ENCODE peak calls at places on chromosomes 6 and 20, in six cellular contexts. Z, O, X, Y, D and H are unnamed samples.

GRCh38 chr6:71197770-71198169 is 90.8 kb upstream of the OGFRL1 start:
- DNase-seq in Z (no peak), O (peak), X (no peak), Y (no peak), D (no peak), H (peak)

GRCh38 chr6:157648561-157648960 is 174.5 kb upstream of the SNX9 start:
- DNase-seq in Z (no peak), O (no peak), X (no peak), Y (no peak), D (no peak), H (no peak)

GRCh38 chr20:11895832-11896484 is 21.7 kb upstream of the BTBD3 start:
- DNase-seq in Z (no peak), O (peak), X (no peak), Y (no peak), D (no peak), H (no peak)

GRCh38 chr6:34018026-34018425 is 127.9 kb downstream of the GRM4 start:
- DNase-seq in Z (no peak), O (no peak), X (no peak), Y (no peak), D (no peak), H (no peak)

GRCh38 chr6:135474362-135474761 is 23.2 kb downstream of the AHI1 start:
- DNase-seq in Z (no peak), O (no peak), X (no peak), Y (no peak), D (no peak), H (no peak)

GRCh38 chr6:116265081-116265829 is 11.4 kb upstream of the TSPYL4 start:
- DNase-seq in Z (peak), O (peak), X (no peak), Y (no peak), D (no peak), H (no peak)

GRCh38 chr20:52975024-52975732 is 3.0 kb downstream of the TSHZ2 start:
- DNase-seq in Z (no peak), O (no peak), X (no peak), Y (no peak), D (no peak), H (no peak)

GRCh38 chr6:69038841-69039240 is 403.8 kb downstream of the ADGRB3 start:
- DNase-seq in Z (no peak), O (no peak), X (no peak), Y (no peak), D (no peak), H (no peak)

GRCh38 chr20:1319462-1319861 is 9.5 kb downstream of the SDCBP2 start:
- DNase-seq in Z (no peak), O (no peak), X (no peak), Y (no peak), D (no peak), H (no peak)

GRCh38 chr20:25067102-25067987 is 9.4 kb upstream of the ACSS1 start:
- DNase-seq in Z (no peak), O (no peak), X (no peak), Y (peak), D (no peak), H (no peak)

GRCh38 chr6:18392346-18392877 is 5.3 kb downstream of the RNF144B start:
- DNase-seq in Z (no peak), O (no peak), X (no peak), Y (no peak), D (no peak), H (no peak)

GRCh38 chr6:89411269-89412070 is 603 bp downstream of the RRAGD start:
- DNase-seq in Z (peak), O (peak), X (peak), Y (peak), D (peak), H (no peak)

GRCh38 chr6:111957623-111958315 is 84.5 kb upstream of the FYN start:
- DNase-seq in Z (no peak), O (no peak), X (no peak), Y (no peak), D (peak), H (no peak)

DNA sequence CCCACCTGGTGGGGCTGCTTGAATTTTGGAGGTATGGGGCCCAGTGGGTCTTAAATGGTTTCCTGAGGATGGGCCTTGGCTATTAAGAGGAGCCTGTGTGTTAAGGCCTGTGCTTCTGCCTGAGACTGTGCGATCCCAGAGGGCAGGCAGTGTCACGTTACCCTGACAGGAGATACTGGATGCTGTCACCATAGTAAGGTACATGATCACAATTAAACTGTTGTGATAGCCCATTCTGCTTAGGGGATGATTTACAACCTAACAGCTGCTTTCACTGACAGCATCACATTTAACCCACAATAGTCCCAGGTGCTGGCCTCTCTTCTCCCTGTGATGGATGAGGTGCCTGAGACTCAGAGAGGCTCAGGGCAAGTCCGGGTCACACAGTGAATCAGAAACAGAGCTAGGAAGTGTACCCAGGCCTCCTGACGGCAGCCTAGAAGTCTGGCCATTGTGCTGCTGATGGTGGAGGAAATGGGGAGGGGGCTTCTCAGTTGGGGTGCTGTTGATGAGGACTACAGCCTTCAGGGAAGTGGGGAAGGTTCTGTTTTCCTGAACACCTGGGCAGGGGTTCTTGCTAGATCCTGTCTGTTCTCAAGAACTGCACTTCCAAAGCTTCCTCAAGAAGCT is 97.3 kb downstream of the MDGA1 start:
- DNase-seq in Z (no peak), O (no peak), X (no peak), Y (no peak), D (no peak), H (no peak)
- H3K4me3 ChIP-seq in Z (no peak), O (no peak), X (no peak), Y (no peak), D (no peak), H (no peak)

DNA sequence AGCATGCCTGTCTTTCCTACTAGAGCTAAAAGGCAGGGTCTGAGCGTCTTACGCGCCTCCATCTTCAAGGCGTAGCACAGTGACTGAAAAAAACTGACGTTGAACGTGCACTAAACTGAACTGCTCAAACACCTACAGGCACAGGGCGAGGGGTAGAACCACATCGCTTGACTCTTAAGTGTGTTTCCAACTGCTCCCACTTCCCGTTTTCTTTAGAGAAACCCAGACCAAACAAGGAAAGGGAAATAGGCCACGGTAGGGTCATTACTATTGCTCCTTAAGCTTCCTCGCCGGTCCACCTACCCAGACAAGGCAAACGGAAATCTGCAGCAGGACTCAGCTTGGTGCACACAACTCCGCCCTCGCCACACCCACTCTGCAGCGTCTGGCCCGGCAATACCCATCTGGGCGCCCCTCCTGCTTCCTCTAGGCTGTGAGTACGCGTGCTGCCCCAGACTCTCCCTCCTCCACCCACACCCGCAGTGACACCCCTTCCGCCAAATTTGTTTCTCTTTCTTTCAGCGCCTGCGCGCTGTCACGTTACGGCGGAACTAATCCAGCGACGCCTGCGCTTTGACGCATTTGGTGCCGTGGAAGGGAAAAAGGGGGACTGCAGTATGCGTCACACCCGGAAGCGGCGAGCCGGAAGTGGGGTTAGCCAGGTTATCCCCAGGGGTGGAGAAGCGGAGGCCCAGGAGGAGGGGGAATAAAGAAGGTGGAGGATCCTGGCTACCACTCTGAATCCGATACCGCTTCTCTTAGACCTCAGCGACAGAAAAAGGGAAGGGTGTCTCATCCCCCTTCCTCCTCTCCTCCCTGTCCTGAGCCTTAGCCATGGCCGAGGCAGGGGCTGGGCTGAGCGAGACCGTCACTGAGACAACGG is at the start of gene PPP1R11:
- DNase-seq in Z (peak), O (peak), X (peak), Y (peak), D (peak), H (peak)
- TF ChIP-seq CTCF in Z (no peak), O (no peak), X (no peak), Y (no peak), D (no peak), H (no peak)

DNA sequence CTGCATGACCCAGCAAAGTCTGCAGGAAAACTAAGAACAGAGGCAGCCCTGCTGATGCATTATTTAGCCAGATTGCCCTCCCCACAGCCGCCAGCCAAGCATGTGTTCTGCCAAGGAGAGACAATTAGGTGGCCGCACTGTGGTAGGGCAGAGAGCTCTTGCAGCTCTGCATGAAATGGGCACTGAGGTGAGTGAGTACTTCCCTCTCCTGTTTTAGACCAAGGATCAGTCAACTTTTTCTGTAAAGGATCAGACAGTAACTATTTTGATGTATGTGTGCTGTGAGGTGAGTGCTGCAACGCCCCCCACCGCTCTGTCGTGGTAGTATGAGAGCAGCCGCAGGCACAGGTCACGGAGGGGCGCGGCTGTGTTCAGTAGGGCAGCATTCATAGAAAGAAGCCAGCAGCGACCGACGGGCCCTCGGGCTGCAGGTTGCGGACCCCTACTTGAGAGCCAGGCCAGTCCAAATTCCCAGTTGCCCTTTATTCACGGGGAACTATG is 23.8 kb upstream of the FAM50B start:
- DNase-seq in Z (peak), O (peak), X (no peak), Y (no peak), D (peak), H (no peak)
- H3K4me3 ChIP-seq in Z (peak), O (peak), X (no peak), Y (no peak), D (no peak), H (peak)

GRCh38 chr20:36481380-36482043 is 59.8 kb upstream of the MYL9 start:
- DNase-seq in Z (no peak), O (no peak), X (no peak), Y (no peak), D (no peak), H (no peak)
- TF ChIP-seq CTCF in Z (no peak), O (no peak), X (no peak), Y (no peak), D (peak), H (peak)

GRCh38 chr6:99611148-99611547 is 4.5 kb downstream of the PRDM13 start:
- DNase-seq in Z (no peak), O (no peak), X (no peak), Y (no peak), D (peak), H (no peak)
- H3K4me3 ChIP-seq in Z (no peak), O (no peak), X (no peak), Y (no peak), D (no peak), H (no peak)

GRCh38 chr6:25138024-25138696 is 141.0 kb upstream of the CARMIL1 start:
- DNase-seq in Z (peak), O (peak), X (peak), Y (peak), D (no peak), H (no peak)
- TF ChIP-seq CTCF in Z (peak), O (peak), X (no peak), Y (peak), D (no peak), H (peak)

GRCh38 chr6:131250121-131250520 is 114.9 kb downstream of the AKAP7 start:
- DNase-seq in Z (peak), O (peak), X (peak), Y (peak), D (peak), H (peak)

GRCh38 chr6:131244942-131245341 is 109.7 kb downstream of the AKAP7 start:
- DNase-seq in Z (no peak), O (no peak), X (no peak), Y (no peak), D (no peak), H (no peak)
- H3K4me3 ChIP-seq in Z (no peak), O (no peak), X (no peak), Y (no peak), D (no peak), H (no peak)

GRCh38 chr6:72554761-72555221 is 67.1 kb upstream of the KCNQ5 start:
- DNase-seq in Z (no peak), O (no peak), X (no peak), Y (no peak), D (no peak), H (no peak)
- TF ChIP-seq CTCF in Z (no peak), O (no peak), X (no peak), Y (no peak), D (no peak), H (no peak)

GRCh38 chr6:136923116-136923953 is 1.2 kb downstream of the SLC35D3 start:
- DNase-seq in Z (no peak), O (peak), X (no peak), Y (no peak), D (peak), H (no peak)

GRCh38 chr6:136920858-136921520 is 1.1 kb upstream of the SLC35D3 start:
- DNase-seq in Z (peak), O (peak), X (no peak), Y (peak), D (peak), H (no peak)

GRCh38 chr6:136922680-136922996 is 537 bp downstream of the SLC35D3 start:
- DNase-seq in Z (no peak), O (no peak), X (no peak), Y (no peak), D (no peak), H (no peak)

GRCh38 chr6:136921521-136921935 is 573 bp upstream of the SLC35D3 start:
- DNase-seq in Z (peak), O (peak), X (no peak), Y (peak), D (peak), H (no peak)

GRCh38 chr6:136921936-136922679 is at the start of gene SLC35D3:
- DNase-seq in Z (peak), O (peak), X (no peak), Y (no peak), D (peak), H (no peak)
- H3K4me3 ChIP-seq in Z (peak), O (peak), X (peak), Y (peak), D (peak), H (peak)